ENCODE peak calls at places on chromosomes 12 and 14, in four cellular contexts. V, J, F and E are unnamed samples.

GRCh38 chr14:92553456-92553855 is 39.9 kb downstream of the RIN3 start:
- DNase-seq in V (peak), J (peak), F (no peak), E (peak)

GRCh38 chr12:33486058-33486457 is 46.4 kb upstream of the SYT10 start:
- DNase-seq in V (no peak), J (no peak), F (peak), E (no peak)

GRCh38 chr12:31843399-31844095 is 114.7 kb upstream of the AMN1 start:
- DNase-seq in V (no peak), J (no peak), F (no peak), E (no peak)

GRCh38 chr12:7989827-7990491 is 42.6 kb upstream of the FOXJ2 start:
- DNase-seq in V (peak), J (no peak), F (no peak), E (no peak)

GRCh38 chr14:47103781-47104180 is 452.2 kb upstream of the RPL10L start:
- DNase-seq in V (no peak), J (no peak), F (no peak), E (no peak)

GRCh38 chr12:14384783-14385638 is 19.5 kb downstream of the ATF7IP start:
- DNase-seq in V (peak), J (peak), F (peak), E (peak)

GRCh38 chr12:53674977-53675700 is 744 bp downstream of the ATP5MC2 start:
- DNase-seq in V (no peak), J (no peak), F (no peak), E (no peak)

GRCh38 chr12:121427556-121428055 is 27.7 kb downstream of the RNF34 start:
- DNase-seq in V (no peak), J (no peak), F (no peak), E (no peak)

GRCh38 chr12:80622271-80622670 is 85.2 kb upstream of the MYF6 start:
- DNase-seq in V (no peak), J (peak), F (no peak), E (no peak)

GRCh38 chr14:68568907-68569545 is 223.8 kb downstream of the ZFP36L1 start:
- DNase-seq in V (no peak), J (no peak), F (no peak), E (no peak)

GRCh38 chr12:14601692-14602091 is 34.0 kb upstream of the PLBD1 start:
- DNase-seq in V (no peak), J (no peak), F (no peak), E (no peak)

GRCh38 chr14:60090864-60091519 is 731 bp upstream of the PCNX4 start:
- DNase-seq in V (peak), J (peak), F (peak), E (peak)

GRCh38 chr12:76685246-76685678 is 78.7 kb upstream of the ZDHHC17 start:
- DNase-seq in V (peak), J (peak), F (no peak), E (peak)

GRCh38 chr14:64879635-64880381 is at the start of gene SPTB:
- DNase-seq in V (no peak), J (no peak), F (peak), E (peak)

GRCh38 chr12:122870867-122871664 is 24.9 kb downstream of the VPS37B start:
- DNase-seq in V (peak), J (peak), F (no peak), E (peak)

GRCh38 chr14:100826371-100827139 is 637 bp downstream of the MEG3 start:
- DNase-seq in V (no peak), J (no peak), F (no peak), E (no peak)

GRCh38 chr12:50086148-50086547 is 1.0 kb downstream of the SMARCD1 start:
- DNase-seq in V (no peak), J (no peak), F (no peak), E (no peak)

GRCh38 chr12:58967551-58967950 is 47.2 kb upstream of the LRIG3 start:
- DNase-seq in V (peak), J (peak), F (no peak), E (no peak)

GRCh38 chr12:124939428-124940142 is 25.1 kb upstream of the UBC start:
- DNase-seq in V (peak), J (peak), F (peak), E (peak)

GRCh38 chr12:95796982-95797289 is 6.4 kb upstream of the NTN4 start:
- DNase-seq in V (peak), J (no peak), F (peak), E (peak)

GRCh38 chr14:77529963-77530362 is 31.3 kb upstream of the ISM2 start:
- DNase-seq in V (no peak), J (no peak), F (no peak), E (no peak)